ENCODE peak calls at places on chromosomes 12 and 14, in seven cellular contexts. One of them, this sample, is unnamed.

GRCh38 chr14:75969891-75970290 is 11.9 kb downstream of the TGFB3 start:
- DNase-seq in NCI-H1436: no peak
- DNase-seq in K562: no peak
- DNase-seq in esophagus muscularis mucosa: no peak
- DNase-seq in fibroblast of pulmonary artery: no peak
- DNase-seq in PC-9: no peak
- DNase-seq in brain microvascular endothelial cell: no peak
- DNase-seq in this sample: no peak

GRCh38 chr12:5518584-5519365 is 86.9 kb downstream of the NTF3 start:
- DNase-seq in NCI-H1436: no peak
- DNase-seq in K562: no peak
- DNase-seq in esophagus muscularis mucosa: peak; percentile 91
- DNase-seq in fibroblast of pulmonary artery: no peak
- DNase-seq in PC-9: no peak
- DNase-seq in brain microvascular endothelial cell: no peak
- DNase-seq in this sample: no peak

GRCh38 chr12:47189753-47190152 is 110.0 kb upstream of the AMIGO2 start:
- DNase-seq in NCI-H1436: no peak
- DNase-seq in K562: peak; percentile 29
- DNase-seq in esophagus muscularis mucosa: no peak
- DNase-seq in fibroblast of pulmonary artery: peak; percentile 28
- DNase-seq in PC-9: no peak
- DNase-seq in brain microvascular endothelial cell: no peak
- DNase-seq in this sample: no peak

GRCh38 chr14:78157855-78158436 is 12.2 kb upstream of the NRXN3 start:
- DNase-seq in NCI-H1436: no peak
- DNase-seq in K562: peak; percentile 16
- DNase-seq in esophagus muscularis mucosa: no peak
- DNase-seq in fibroblast of pulmonary artery: peak; percentile 14
- DNase-seq in PC-9: no peak
- DNase-seq in brain microvascular endothelial cell: no peak
- DNase-seq in this sample: no peak

GRCh38 chr12:75865315-75865714 is 166.3 kb downstream of the PHLDA1 start:
- DNase-seq in NCI-H1436: no peak
- DNase-seq in K562: no peak
- DNase-seq in esophagus muscularis mucosa: no peak
- DNase-seq in fibroblast of pulmonary artery: no peak
- DNase-seq in PC-9: no peak
- DNase-seq in brain microvascular endothelial cell: no peak
- DNase-seq in this sample: no peak

GRCh38 chr12:121858662-121859572 is at the start of gene HPD:
- DNase-seq in NCI-H1436: no peak
- DNase-seq in K562: no peak
- DNase-seq in esophagus muscularis mucosa: no peak
- DNase-seq in fibroblast of pulmonary artery: peak; percentile 88
- DNase-seq in PC-9: peak; percentile 40
- DNase-seq in brain microvascular endothelial cell: peak; percentile 67
- DNase-seq in this sample: no peak

GRCh38 chr14:91877376-91877775 is 10.0 kb upstream of the TC2N start:
- DNase-seq in NCI-H1436: no peak
- DNase-seq in K562: no peak
- DNase-seq in esophagus muscularis mucosa: no peak
- DNase-seq in fibroblast of pulmonary artery: no peak
- DNase-seq in PC-9: no peak
- DNase-seq in brain microvascular endothelial cell: no peak
- DNase-seq in this sample: no peak

GRCh38 chr12:5034605-5035004 is 9.1 kb upstream of the KCNA5 start:
- DNase-seq in NCI-H1436: no peak
- DNase-seq in K562: no peak
- DNase-seq in esophagus muscularis mucosa: no peak
- DNase-seq in fibroblast of pulmonary artery: no peak
- DNase-seq in PC-9: no peak
- DNase-seq in brain microvascular endothelial cell: no peak
- DNase-seq in this sample: no peak

GRCh38 chr12:93682846-93683261 is 5.7 kb downstream of the CRADD start:
- DNase-seq in NCI-H1436: no peak
- DNase-seq in K562: peak; percentile 56
- DNase-seq in esophagus muscularis mucosa: no peak
- DNase-seq in fibroblast of pulmonary artery: no peak
- DNase-seq in PC-9: no peak
- DNase-seq in brain microvascular endothelial cell: no peak
- DNase-seq in this sample: no peak

This sample was measured in upper lobe of left lung.